ENCODE peak calls at places on chromosomes 6 and 20, in five cellular contexts. Y is anterior cingulate cortex, B is heart left ventricle, T is lung, O is glutamatergic neuron. L is an unnamed sample.

GRCh38 chr6:95948324-95948723 is 67.5 kb upstream of the FUT9 start:
- DNase-seq in Y (no peak), B (no peak), T (no peak), O (no peak), L (no peak)

GRCh38 chr20:41046716-41047115 is 18.1 kb downstream of the TOP1 start:
- DNase-seq in Y (no peak), B (no peak), T (no peak), O (no peak), L (no peak)

GRCh38 chr6:39590994-39591393 is 134.2 kb downstream of the KIF6 start:
- DNase-seq in Y (no peak), B (no peak), T (no peak), O (no peak), L (no peak)

GRCh38 chr20:57415791-57416190 is 24.6 kb downstream of the RBM38 start:
- DNase-seq in Y (no peak), B (no peak), T (no peak), O (no peak), L (no peak)

GRCh38 chr6:29011276-29011734 is 6.2 kb upstream of the ZNF311 start:
- DNase-seq in Y (no peak), B (peak; percentile 30), T (no peak), O (peak; percentile 67), L (peak; percentile 48)

GRCh38 chr6:48141975-48142374 is 31.0 kb upstream of the PTCHD4 start:
- DNase-seq in Y (no peak), B (no peak), T (no peak), O (no peak), L (no peak)

GRCh38 chr6:169559001-169559441 is 142.8 kb downstream of the WDR27 start:
- DNase-seq in Y (no peak), B (no peak), T (no peak), O (no peak), L (no peak)

GRCh38 chr6:15628499-15629131 is 34.2 kb downstream of the DTNBP1 start:
- DNase-seq in Y (no peak), B (no peak), T (no peak), O (no peak), L (no peak)

GRCh38 chr20:25549866-25550477 is 35.4 kb downstream of the NINL start:
- DNase-seq in Y (no peak), B (no peak), T (no peak), O (no peak), L (no peak)

GRCh38 chr6:40743690-40744446 is 156.7 kb upstream of the LRFN2 start:
- DNase-seq in Y (no peak), B (no peak), T (no peak), O (no peak), L (no peak)

GRCh38 chr6:111552241-111552744 is 53.4 kb downstream of the TRAF3IP2 start:
- DNase-seq in Y (no peak), B (peak; percentile 70), T (peak; percentile 63), O (peak; percentile 42), L (peak; percentile 66)

GRCh38 chr6:116176596-116176995 is 50.7 kb upstream of the COL10A1 start:
- DNase-seq in Y (no peak), B (no peak), T (no peak), O (no peak), L (no peak)

GRCh38 chr6:157592566-157592965 is 211.6 kb downstream of the ZDHHC14 start:
- DNase-seq in Y (no peak), B (no peak), T (no peak), O (no peak), L (no peak)

GRCh38 chr6:1127129-1127528 is 184.8 kb upstream of the FOXQ1 start:
- DNase-seq in Y (no peak), B (no peak), T (no peak), O (no peak), L (no peak)

GRCh38 chr6:162226810-162227209 is 500.8 kb downstream of the PRKN start:
- DNase-seq in Y (no peak), B (no peak), T (no peak), O (no peak), L (no peak)

GRCh38 chr20:12762725-12763124 is 246.0 kb upstream of the SPTLC3 start:
- DNase-seq in Y (no peak), B (peak; percentile 29), T (no peak), O (no peak), L (no peak)

GRCh38 chr6:154613137-154613676 is 102.7 kb upstream of the CNKSR3 start:
- DNase-seq in Y (no peak), B (no peak), T (no peak), O (no peak), L (no peak)

GRCh38 chr6:168320661-168321060 is 1.1 kb upstream of the DACT2 start:
- DNase-seq in Y (no peak), B (no peak), T (no peak), O (no peak), L (no peak)

GRCh38 chr20:37543828-37544227 is 16.2 kb upstream of the BLCAP start:
- DNase-seq in Y (no peak), B (no peak), T (no peak), O (no peak), L (no peak)

GRCh38 chr20:61135966-61136365 is 116.1 kb upstream of the CDH4 start:
- DNase-seq in Y (no peak), B (no peak), T (no peak), O (no peak), L (no peak)

GRCh38 chr6:7153807-7154206 is 46.0 kb downstream of the RREB1 start:
- DNase-seq in Y (no peak), B (no peak), T (no peak), O (no peak), L (no peak)

GRCh38 chr20:36687850-36688249 is 41.9 kb upstream of the SLA2 start:
- DNase-seq in Y (no peak), B (no peak), T (no peak), O (no peak), L (no peak)

GRCh38 chr6:152206072-152206818 is 398.8 kb downstream of the ESR1 start:
- DNase-seq in Y (no peak), B (no peak), T (no peak), O (peak; percentile 63), L (peak; percentile 51)

GRCh38 chr6:45163952-45164766 is 164.0 kb upstream of the RUNX2 start:
- DNase-seq in Y (no peak), B (no peak), T (no peak), O (no peak), L (no peak)

GRCh38 chr6:170102582-170103481 is 188.0 kb downstream of the DLL1 start:
- DNase-seq in Y (no peak), B (no peak), T (no peak), O (no peak), L (no peak)

GRCh38 chr20:62452475-62453095 is 23.2 kb downstream of the GATA5 start:
- DNase-seq in Y (no peak), B (no peak), T (no peak), O (no peak), L (no peak)

GRCh38 chr6:105882071-105882803 is 203.9 kb upstream of the PRDM1 start:
- DNase-seq in Y (no peak), B (no peak), T (no peak), O (no peak), L (no peak)

GRCh38 chr20:10217517-10218410 is 866 bp upstream of the SNAP25 start:
- DNase-seq in Y (peak; percentile 49), B (no peak), T (no peak), O (peak; percentile 76), L (no peak)

GRCh38 chr20:51529027-51529749 is 13.3 kb downstream of the NFATC2 start:
- DNase-seq in Y (no peak), B (no peak), T (no peak), O (no peak), L (no peak)

GRCh38 chr6:23339268-23339667 is 769.9 kb downstream of the HDGFL1 start:
- DNase-seq in Y (no peak), B (no peak), T (no peak), O (no peak), L (no peak)

GRCh38 chr6:13260116-13260598 is 68.2 kb downstream of the TBC1D7 start:
- DNase-seq in Y (no peak), B (no peak), T (no peak), O (no peak), L (no peak)

GRCh38 chr6:89564752-89565427 is 73.7 kb downstream of the LYRM2 start:
- DNase-seq in Y (no peak), B (no peak), T (no peak), O (no peak), L (no peak)

GRCh38 chr6:105787747-105788146 is 298.4 kb upstream of the PRDM1 start:
- DNase-seq in Y (no peak), B (no peak), T (no peak), O (no peak), L (no peak)

GRCh38 chr6:145544031-145544430 is 191.3 kb downstream of the EPM2A start:
- DNase-seq in Y (no peak), B (peak; percentile 32), T (no peak), O (no peak), L (no peak)

GRCh38 chr6:44725070-44725469 is 337.6 kb downstream of the CDC5L start:
- DNase-seq in Y (no peak), B (no peak), T (no peak), O (no peak), L (no peak)

GRCh38 chr6:142316791-142317368 is 15.1 kb downstream of the ADGRG6 start:
- DNase-seq in Y (no peak), B (no peak), T (no peak), O (no peak), L (no peak)

GRCh38 chr20:37907677-37908397 is 4.9 kb downstream of the VSTM2L start:
- DNase-seq in Y (no peak), B (no peak), T (no peak), O (peak; percentile 56), L (no peak)

L was measured in Right ventricle myocardium superior.